ENCODE peak calls at places on chromosomes 16 and 17, in five cellular contexts. One of them, this sample, is unnamed.

GRCh38 chr17:18253947-18254821 is 4.4 kb downstream of the FLII start:
- DNase-seq in Panc1: no peak
- DNase-seq in ACHN: no peak
- DNase-seq in stimulated activated CD8-positive, alpha-beta memory T cell treated with anti-CD3 and anti-CD28 coated beads, Interleukin-4, amount 100 ng/mL, for 24 hours: no peak
- DNase-seq in NCI-H2029: no peak
- DNase-seq in this sample: no peak

GRCh38 chr16:54363760-54364159 is 77.2 kb upstream of the IRX3 start:
- DNase-seq in stimulated activated CD8-positive, alpha-beta memory T cell treated with anti-CD3 and anti-CD28 coated beads, Interleukin-4, amount 100 ng/mL, for 24 hours: no peak
- DNase-seq in Panc1: no peak
- DNase-seq in NCI-H2029: no peak
- DNase-seq in ACHN: no peak
- DNase-seq in this sample: no peak

GRCh38 chr17:78495634-78496033 is 81.6 kb downstream of the DNAH17 start:
- DNase-seq in ACHN: no peak
- DNase-seq in Panc1: no peak
- DNase-seq in NCI-H2029: no peak
- DNase-seq in stimulated activated CD8-positive, alpha-beta memory T cell treated with anti-CD3 and anti-CD28 coated beads, Interleukin-4, amount 100 ng/mL, for 24 hours: no peak
- DNase-seq in this sample: no peak

GRCh38 chr17:78124081-78124835 is 4.3 kb downstream of the TMC6 start:
- DNase-seq in Panc1: no peak
- DNase-seq in ACHN: no peak
- DNase-seq in NCI-H2029: no peak
- DNase-seq in stimulated activated CD8-positive, alpha-beta memory T cell treated with anti-CD3 and anti-CD28 coated beads, Interleukin-4, amount 100 ng/mL, for 24 hours: no peak
- DNase-seq in this sample: no peak

GRCh38 chr17:9792181-9792840 is 919 bp upstream of the DHRS7C start:
- DNase-seq in stimulated activated CD8-positive, alpha-beta memory T cell treated with anti-CD3 and anti-CD28 coated beads, Interleukin-4, amount 100 ng/mL, for 24 hours: no peak
- DNase-seq in Panc1: no peak
- DNase-seq in ACHN: no peak
- DNase-seq in NCI-H2029: no peak
- DNase-seq in this sample: no peak

GRCh38 chr17:66711403-66711802 is 123.5 kb upstream of the CACNG5 start:
- DNase-seq in Panc1: no peak
- DNase-seq in ACHN: no peak
- DNase-seq in NCI-H2029: no peak
- DNase-seq in stimulated activated CD8-positive, alpha-beta memory T cell treated with anti-CD3 and anti-CD28 coated beads, Interleukin-4, amount 100 ng/mL, for 24 hours: no peak
- DNase-seq in this sample: no peak

GRCh38 chr17:52213451-52213850 is 54.9 kb upstream of the CA10 start:
- DNase-seq in stimulated activated CD8-positive, alpha-beta memory T cell treated with anti-CD3 and anti-CD28 coated beads, Interleukin-4, amount 100 ng/mL, for 24 hours: no peak
- DNase-seq in NCI-H2029: no peak
- DNase-seq in ACHN: no peak
- DNase-seq in Panc1: no peak
- DNase-seq in this sample: no peak

GRCh38 chr16:86512860-86513470 is 2.6 kb downstream of the FOXF1 start:
- DNase-seq in stimulated activated CD8-positive, alpha-beta memory T cell treated with anti-CD3 and anti-CD28 coated beads, Interleukin-4, amount 100 ng/mL, for 24 hours: no peak
- DNase-seq in ACHN: no peak
- DNase-seq in Panc1: no peak
- DNase-seq in NCI-H2029: no peak
- DNase-seq in this sample: no peak

GRCh38 chr17:81066771-81067315 is 31.9 kb downstream of the BAIAP2 start:
- DNase-seq in Panc1: no peak
- DNase-seq in ACHN: no peak
- DNase-seq in stimulated activated CD8-positive, alpha-beta memory T cell treated with anti-CD3 and anti-CD28 coated beads, Interleukin-4, amount 100 ng/mL, for 24 hours: no peak
- DNase-seq in NCI-H2029: no peak
- DNase-seq in this sample: no peak

GRCh38 chr17:79781012-79781665 is 3.2 kb downstream of the CBX2 start:
- DNase-seq in stimulated activated CD8-positive, alpha-beta memory T cell treated with anti-CD3 and anti-CD28 coated beads, Interleukin-4, amount 100 ng/mL, for 24 hours: no peak
- DNase-seq in ACHN: no peak
- DNase-seq in Panc1: no peak
- DNase-seq in NCI-H2029: no peak
- DNase-seq in this sample: no peak

GRCh38 chr16:12321363-12321762 is 344.8 kb downstream of the SNX29 start:
- DNase-seq in stimulated activated CD8-positive, alpha-beta memory T cell treated with anti-CD3 and anti-CD28 coated beads, Interleukin-4, amount 100 ng/mL, for 24 hours: no peak
- DNase-seq in ACHN: no peak
- DNase-seq in Panc1: no peak
- DNase-seq in NCI-H2029: peak; percentile 78
- DNase-seq in this sample: no peak

GRCh38 chr16:31265329-31266245 is 5.8 kb downstream of the ITGAM start:
- DNase-seq in ACHN: peak; percentile 79
- DNase-seq in NCI-H2029: no peak
- DNase-seq in stimulated activated CD8-positive, alpha-beta memory T cell treated with anti-CD3 and anti-CD28 coated beads, Interleukin-4, amount 100 ng/mL, for 24 hours: peak; percentile 68
- DNase-seq in Panc1: no peak
- DNase-seq in this sample: no peak

GRCh38 chr16:70152578-70153302 is 20.8 kb upstream of the CLEC18C start:
- DNase-seq in ACHN: no peak
- DNase-seq in NCI-H2029: no peak
- DNase-seq in stimulated activated CD8-positive, alpha-beta memory T cell treated with anti-CD3 and anti-CD28 coated beads, Interleukin-4, amount 100 ng/mL, for 24 hours: no peak
- DNase-seq in Panc1: no peak
- DNase-seq in this sample: no peak

GRCh38 chr17:45013021-45013997 is 38.1 kb downstream of the DCAKD start:
- DNase-seq in NCI-H2029: no peak
- DNase-seq in Panc1: no peak
- DNase-seq in stimulated activated CD8-positive, alpha-beta memory T cell treated with anti-CD3 and anti-CD28 coated beads, Interleukin-4, amount 100 ng/mL, for 24 hours: no peak
- DNase-seq in ACHN: no peak
- DNase-seq in this sample: no peak

GRCh38 chr16:63618896-63619295 is 1503.0 kb downstream of the CDH11 start:
- DNase-seq in Panc1: no peak
- DNase-seq in stimulated activated CD8-positive, alpha-beta memory T cell treated with anti-CD3 and anti-CD28 coated beads, Interleukin-4, amount 100 ng/mL, for 24 hours: no peak
- DNase-seq in ACHN: no peak
- DNase-seq in NCI-H2029: no peak
- DNase-seq in this sample: no peak

GRCh38 chr17:56819431-56820145 is 14.1 kb downstream of the C17orf67 start:
- DNase-seq in NCI-H2029: peak; percentile 43
- DNase-seq in ACHN: peak; percentile 91
- DNase-seq in stimulated activated CD8-positive, alpha-beta memory T cell treated with anti-CD3 and anti-CD28 coated beads, Interleukin-4, amount 100 ng/mL, for 24 hours: peak; percentile 56
- DNase-seq in Panc1: peak; percentile 61
- DNase-seq in this sample: peak; percentile 50

GRCh38 chr17:5846001-5846400 is 224.2 kb upstream of the WSCD1 start:
- DNase-seq in stimulated activated CD8-positive, alpha-beta memory T cell treated with anti-CD3 and anti-CD28 coated beads, Interleukin-4, amount 100 ng/mL, for 24 hours: no peak
- DNase-seq in Panc1: no peak
- DNase-seq in ACHN: no peak
- DNase-seq in NCI-H2029: no peak
- DNase-seq in this sample: no peak

GRCh38 chr17:50627386-50627781 is 7.3 kb upstream of the ABCC3 start:
- DNase-seq in ACHN: no peak
- DNase-seq in stimulated activated CD8-positive, alpha-beta memory T cell treated with anti-CD3 and anti-CD28 coated beads, Interleukin-4, amount 100 ng/mL, for 24 hours: no peak
- DNase-seq in Panc1: no peak
- DNase-seq in NCI-H2029: no peak
- DNase-seq in this sample: no peak

GRCh38 chr17:82232876-82233785 is 4.3 kb downstream of the SLC16A3 start:
- DNase-seq in Panc1: no peak
- DNase-seq in stimulated activated CD8-positive, alpha-beta memory T cell treated with anti-CD3 and anti-CD28 coated beads, Interleukin-4, amount 100 ng/mL, for 24 hours: no peak
- DNase-seq in NCI-H2029: no peak
- DNase-seq in ACHN: no peak
- DNase-seq in this sample: no peak

GRCh38 chr17:35701491-35701890 is 29.9 kb upstream of the RASL10B start:
- DNase-seq in ACHN: no peak
- DNase-seq in NCI-H2029: no peak
- DNase-seq in Panc1: no peak
- DNase-seq in stimulated activated CD8-positive, alpha-beta memory T cell treated with anti-CD3 and anti-CD28 coated beads, Interleukin-4, amount 100 ng/mL, for 24 hours: no peak
- DNase-seq in this sample: no peak

GRCh38 chr16:79805621-79806020 is 205.1 kb upstream of the MAF start:
- DNase-seq in NCI-H2029: no peak
- DNase-seq in Panc1: no peak
- DNase-seq in stimulated activated CD8-positive, alpha-beta memory T cell treated with anti-CD3 and anti-CD28 coated beads, Interleukin-4, amount 100 ng/mL, for 24 hours: no peak
- DNase-seq in ACHN: no peak
- DNase-seq in this sample: no peak

GRCh38 chr16:84391151-84391873 is 23.0 kb downstream of the ATP2C2 start:
- DNase-seq in ACHN: no peak
- DNase-seq in stimulated activated CD8-positive, alpha-beta memory T cell treated with anti-CD3 and anti-CD28 coated beads, Interleukin-4, amount 100 ng/mL, for 24 hours: no peak
- DNase-seq in NCI-H2029: no peak
- DNase-seq in Panc1: no peak
- DNase-seq in this sample: no peak

GRCh38 chr16:67163164-67163902 is 1.2 kb upstream of the HSF4 start:
- DNase-seq in Panc1: no peak
- DNase-seq in ACHN: peak; percentile 61
- DNase-seq in stimulated activated CD8-positive, alpha-beta memory T cell treated with anti-CD3 and anti-CD28 coated beads, Interleukin-4, amount 100 ng/mL, for 24 hours: no peak
- DNase-seq in NCI-H2029: peak; percentile 41
- DNase-seq in this sample: no peak

GRCh38 chr16:536746-537145 is 9.2 kb downstream of the CAPN15 start:
- DNase-seq in Panc1: no peak
- DNase-seq in stimulated activated CD8-positive, alpha-beta memory T cell treated with anti-CD3 and anti-CD28 coated beads, Interleukin-4, amount 100 ng/mL, for 24 hours: no peak
- DNase-seq in ACHN: no peak
- DNase-seq in NCI-H2029: no peak
- DNase-seq in this sample: no peak

GRCh38 chr17:57286372-57287105 is 30.2 kb downstream of the MSI2 start:
- DNase-seq in stimulated activated CD8-positive, alpha-beta memory T cell treated with anti-CD3 and anti-CD28 coated beads, Interleukin-4, amount 100 ng/mL, for 24 hours: no peak
- DNase-seq in NCI-H2029: no peak
- DNase-seq in Panc1: no peak
- DNase-seq in ACHN: no peak
- DNase-seq in this sample: no peak

This sample was measured in SK-N-MC.